ENCODE peak calls at places on chromosomes 2 and 18, in eight cellular contexts. Z, A, I, N, L, S, H and P are unnamed samples.

GRCh38 chr18:65527879-65528633 is 222.8 kb upstream of the CDH7 start:
- DNase-seq in Z (no peak), A (no peak), I (no peak), N (no peak), L (no peak), S (no peak), H (no peak), P (no peak)

GRCh38 chr18:56329536-56329935 is 308.9 kb downstream of the TXNL1 start:
- DNase-seq in Z (no peak), A (no peak), I (no peak), N (no peak), L (no peak), S (no peak), H (no peak), P (no peak)

GRCh38 chr2:95024306-95024880 is 1.1 kb upstream of the MAL start:
- DNase-seq in Z (no peak), A (no peak), I (no peak), N (no peak), L (no peak), S (no peak), H (no peak), P (no peak)

GRCh38 chr18:48983793-48984437 is 33.1 kb upstream of the SMAD7 start:
- DNase-seq in Z (no peak), A (no peak), I (no peak), N (no peak), L (peak; percentile 18), S (no peak), H (no peak), P (no peak)

GRCh38 chr2:25170888-25171287 is 2.5 kb upstream of the POMC start:
- DNase-seq in Z (no peak), A (no peak), I (no peak), N (no peak), L (no peak), S (no peak), H (no peak), P (no peak)

GRCh38 chr2:143078106-143078505 is 51.1 kb upstream of the ARHGAP15 start:
- DNase-seq in Z (no peak), A (no peak), I (no peak), N (no peak), L (no peak), S (no peak), H (no peak), P (no peak)

GRCh38 chr2:98634406-98635092 is 26.2 kb downstream of the UNC50 start:
- DNase-seq in Z (peak; percentile 3), A (no peak), I (no peak), N (peak; percentile 17), L (no peak), S (no peak), H (peak; percentile 7), P (peak; percentile 39)

GRCh38 chr2:69253893-69254292 is 133.1 kb downstream of the GFPT1 start:
- DNase-seq in Z (peak; percentile 83), A (no peak), I (no peak), N (no peak), L (peak; percentile 99), S (peak; percentile 73), H (no peak), P (no peak)

GRCh38 chr2:19361325-19361990 is 3.0 kb upstream of the OSR1 start:
- DNase-seq in Z (no peak), A (no peak), I (peak; percentile 87), N (no peak), L (no peak), S (no peak), H (no peak), P (no peak)

GRCh38 chr2:101832114-101832513 is 134.6 kb downstream of the MAP4K4 start:
- DNase-seq in Z (no peak), A (no peak), I (no peak), N (no peak), L (no peak), S (no peak), H (no peak), P (no peak)

GRCh38 chr18:45280486-45281263 is 334.6 kb upstream of the SLC14A2 start:
- DNase-seq in Z (peak; percentile 2), A (no peak), I (no peak), N (no peak), L (no peak), S (no peak), H (no peak), P (no peak)

GRCh38 chr2:174399171-174399570 is 3.6 kb downstream of the SCRN3 start:
- DNase-seq in Z (no peak), A (no peak), I (no peak), N (no peak), L (peak; percentile 54), S (no peak), H (no peak), P (no peak)

GRCh38 chr2:241935314-241935713 is 65.8 kb downstream of the RTP5 start:
- DNase-seq in Z (peak; percentile 11), A (no peak), I (no peak), N (peak; percentile 18), L (peak; percentile 75), S (peak; percentile 4), H (peak; percentile 3), P (no peak)

GRCh38 chr18:51007787-51008134 is 22.3 kb upstream of the SMAD4 start:
- DNase-seq in Z (no peak), A (no peak), I (no peak), N (no peak), L (no peak), S (no peak), H (no peak), P (no peak)

GRCh38 chr18:51009071-51009470 is 20.9 kb upstream of the SMAD4 start:
- DNase-seq in Z (no peak), A (no peak), I (no peak), N (no peak), L (peak; percentile 21), S (no peak), H (no peak), P (no peak)

GRCh38 chr18:51006061-51006818 is 23.8 kb upstream of the SMAD4 start:
- DNase-seq in Z (no peak), A (no peak), I (no peak), N (no peak), L (no peak), S (no peak), H (no peak), P (no peak)

GRCh38 chr18:51010218-51010617 is 19.8 kb upstream of the SMAD4 start:
- DNase-seq in Z (no peak), A (no peak), I (no peak), N (no peak), L (no peak), S (no peak), H (no peak), P (no peak)

DNA sequence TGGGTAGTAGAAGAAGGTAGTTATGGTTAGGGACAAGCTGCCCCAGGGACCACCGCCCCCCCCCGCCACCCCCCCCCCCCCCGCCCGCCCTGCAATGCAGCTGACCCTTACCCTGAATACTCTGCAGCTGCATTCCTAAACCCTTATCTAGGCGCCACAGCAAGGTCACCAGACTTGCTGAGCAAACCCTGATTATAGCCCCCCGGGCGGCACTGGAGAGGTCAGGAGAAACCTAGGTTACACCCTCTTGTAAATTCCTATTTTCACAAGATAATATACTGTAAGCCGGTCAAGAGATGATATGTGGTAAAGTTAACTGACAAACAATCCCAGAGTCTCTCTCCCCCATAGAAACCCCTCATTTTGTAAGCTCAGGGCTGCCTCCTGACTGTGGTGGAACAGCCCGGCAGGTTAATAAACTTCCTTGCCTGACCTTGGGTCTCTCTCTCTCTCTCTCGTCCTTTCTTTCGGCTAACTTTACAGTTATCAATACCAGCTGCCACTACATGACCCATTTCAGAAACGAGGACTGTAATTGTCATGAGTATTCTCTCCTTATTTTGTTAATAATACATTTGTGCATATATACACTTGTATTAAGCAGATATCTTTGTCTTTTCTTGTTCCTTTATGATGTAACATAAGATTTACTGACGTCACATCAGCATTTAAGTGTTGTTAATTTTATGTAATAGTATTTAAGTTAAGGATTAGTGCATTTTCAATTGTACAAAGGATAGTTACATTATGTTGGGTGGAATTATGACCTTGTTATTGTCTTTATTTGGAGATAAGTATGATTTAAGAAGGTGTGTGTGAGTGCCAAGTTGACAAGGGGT is 22.8 kb upstream of the SMAD4 start:
- DNase-seq in Z (no peak), A (no peak), I (no peak), N (no peak), L (no peak), S (no peak), H (no peak), P (no peak)
- TF ChIP-seq CTCF in Z (no peak), A (no peak), I (no peak), N (no peak), L (no peak), S (no peak), H (no peak), P (no peak)

GRCh38 chr2:238061310-238062202 is 755 bp downstream of the SCLY start:
- DNase-seq in Z (peak; percentile 53), A (no peak), I (peak; percentile 80), N (peak; percentile 21), L (peak; percentile 33), S (peak; percentile 29), H (no peak), P (peak; percentile 22)

GRCh38 chr2:238066218-238066617 is 5.4 kb downstream of the SCLY start:
- DNase-seq in Z (no peak), A (no peak), I (no peak), N (no peak), L (no peak), S (no peak), H (no peak), P (no peak)

GRCh38 chr2:238064376-238064775 is 3.6 kb downstream of the SCLY start:
- DNase-seq in Z (no peak), A (no peak), I (no peak), N (no peak), L (no peak), S (no peak), H (no peak), P (no peak)

GRCh38 chr2:238065447-238065846 is 4.6 kb downstream of the SCLY start:
- DNase-seq in Z (no peak), A (no peak), I (no peak), N (no peak), L (no peak), S (no peak), H (no peak), P (no peak)

GRCh38 chr2:238063414-238064189 is 2.8 kb downstream of the SCLY start:
- DNase-seq in Z (no peak), A (no peak), I (no peak), N (no peak), L (no peak), S (no peak), H (no peak), P (no peak)
- H3K27ac ChIP-seq in Z (no peak overlapping the region), A (no peak overlapping the region), I (no peak overlapping the region), N (no peak overlapping the region), L (no peak overlapping the region), S (no peak overlapping the region), H (no peak overlapping the region), P (no peak overlapping the region)

GRCh38 chr2:96536445-96537065 is at the start of gene ARID5A:
- DNase-seq in Z (peak; percentile 90), A (peak; percentile 97), I (peak; percentile 99), N (peak; percentile 96), L (peak; percentile 85), S (peak; percentile 96), H (peak; percentile 73), P (peak; percentile 89)
- TF ChIP-seq CTCF in Z (no peak), A (peak; percentile 50), I (peak; percentile 56), N (no peak), L (no peak), S (peak; percentile 66), H (no peak), P (peak; percentile 53)

DNA sequence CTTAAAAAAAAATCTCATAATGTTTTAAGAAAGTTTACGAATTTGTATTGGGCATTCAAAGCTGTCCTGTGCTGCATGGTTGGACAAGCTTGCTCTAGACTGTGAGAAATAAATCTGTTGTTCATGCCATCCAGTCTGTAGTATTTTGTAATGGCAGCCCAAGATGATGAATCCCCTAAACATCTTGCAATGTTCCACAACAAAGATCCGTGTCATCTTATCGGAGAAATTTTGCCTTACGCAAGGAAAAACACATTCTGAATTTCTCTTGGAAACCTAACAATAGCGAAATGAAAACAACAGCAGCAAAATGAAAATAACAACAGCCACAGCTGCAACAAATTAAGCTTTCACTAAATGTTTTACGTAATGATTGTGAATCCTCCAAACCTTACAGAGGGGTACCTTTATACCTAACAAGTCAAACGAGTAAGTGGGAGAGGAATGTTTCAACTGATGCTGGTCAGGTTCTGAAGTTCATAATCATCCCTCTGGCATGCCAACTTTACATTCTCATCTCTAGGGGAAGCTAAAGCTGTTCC is 76.1 kb upstream of the RNU4ATAC start:
- DNase-seq in Z (no peak), A (no peak), I (no peak), N (no peak), L (no peak), S (no peak), H (no peak), P (no peak)
- H3K27ac ChIP-seq in Z (no peak overlapping the region), A (no peak overlapping the region), I (no peak overlapping the region), N (no peak overlapping the region), L (no peak overlapping the region), S (no peak overlapping the region), H (no peak overlapping the region), P (no peak overlapping the region)